ENCODE peak calls at places on chromosome 14, in eight cellular contexts. G is body of pancreas, D is Kasumi-1, Z is myocyte, X is HTR-8/SVneo, L is foreskin fibroblast, E is GOT3, Y is KBM-7. Q is an unnamed sample.

GRCh38 chr14:102610968-102611811 is 18.7 kb downstream of the RCOR1 start:
- DNase-seq in G (no peak), D (no peak), Z (peak), X (no peak), L (no peak), E (no peak), Y (peak), Q (no peak)

GRCh38 chr14:64465208-64465821 is at the start of gene AKAP5:
- DNase-seq in G (peak), D (no peak), Z (peak), X (peak), L (peak), E (no peak), Y (peak), Q (peak)

GRCh38 chr14:55454264-55455151 is 14.1 kb upstream of the TBPL2 start:
- DNase-seq in G (peak), D (peak), Z (peak), X (peak), L (peak), E (no peak), Y (peak), Q (peak)

GRCh38 chr14:94971750-94972149 is 185.6 kb downstream of the DICER1 start:
- DNase-seq in G (peak), D (no peak), Z (no peak), X (no peak), L (no peak), E (no peak), Y (no peak), Q (no peak)

GRCh38 chr14:85535916-85536834 is 6.2 kb downstream of the FLRT2 start:
- DNase-seq in G (peak), D (peak), Z (peak), X (peak), L (no peak), E (no peak), Y (peak), Q (no peak)

GRCh38 chr14:20568393-20568792 is 7.5 kb upstream of the RNASE9 start:
- DNase-seq in G (no peak), D (no peak), Z (no peak), X (no peak), L (no peak), E (no peak), Y (no peak), Q (no peak)

GRCh38 chr14:97027256-97027999 is 230.2 kb downstream of the VRK1 start:
- DNase-seq in G (no peak), D (no peak), Z (no peak), X (no peak), L (no peak), E (no peak), Y (no peak), Q (no peak)

GRCh38 chr14:69696633-69697557 is 70.0 kb upstream of the SRSF5 start:
- DNase-seq in G (no peak), D (peak), Z (no peak), X (no peak), L (no peak), E (no peak), Y (peak), Q (no peak)

GRCh38 chr14:65444230-65444629 is 31.7 kb downstream of the FUT8 start:
- DNase-seq in G (no peak), D (no peak), Z (no peak), X (no peak), L (no peak), E (no peak), Y (no peak), Q (no peak)

GRCh38 chr14:50423529-50423928 is 26.8 kb upstream of the CDKL1 start:
- DNase-seq in G (no peak), D (no peak), Z (no peak), X (no peak), L (no peak), E (no peak), Y (no peak), Q (no peak)

GRCh38 chr14:92552066-92552465 is 38.5 kb downstream of the RIN3 start:
- DNase-seq in G (no peak), D (no peak), Z (no peak), X (no peak), L (no peak), E (no peak), Y (no peak), Q (no peak)

GRCh38 chr14:97402279-97402678 is 605.1 kb downstream of the VRK1 start:
- DNase-seq in G (no peak), D (no peak), Z (no peak), X (no peak), L (no peak), E (no peak), Y (no peak), Q (no peak)

GRCh38 chr14:104650057-104650980 is 39.1 kb upstream of the INF2 start:
- DNase-seq in G (peak), D (peak), Z (peak), X (peak), L (peak), E (no peak), Y (peak), Q (no peak)

GRCh38 chr14:99589031-99589441 is 15.0 kb downstream of the CCDC85C start:
- DNase-seq in G (no peak), D (peak), Z (no peak), X (no peak), L (no peak), E (no peak), Y (no peak), Q (no peak)

GRCh38 chr14:84144166-84144565 is 1385.8 kb upstream of the FLRT2 start:
- DNase-seq in G (no peak), D (no peak), Z (no peak), X (peak), L (no peak), E (no peak), Y (no peak), Q (no peak)

GRCh38 chr14:42214981-42215491 is 608.4 kb downstream of the LRFN5 start:
- DNase-seq in G (no peak), D (no peak), Z (peak), X (peak), L (peak), E (no peak), Y (peak), Q (no peak)

GRCh38 chr14:106875503-106875902 is 1349.1 kb downstream of the TMEM121 start:
- DNase-seq in G (peak), D (peak), Z (peak), X (no peak), L (no peak), E (no peak), Y (peak), Q (no peak)